ENCODE peak calls at places on chromosomes 16 and 17, in ten cellular contexts. One of them, this sample, is unnamed.

GRCh38 chr17:54426287-54426886 is 474.3 kb upstream of the TOM1L1 start:
- DNase-seq in neural crest cell: peak
- DNase-seq in AG09319: no peak
- DNase-seq in A549: peak
- DNase-seq in kidney epithelial cell: no peak
- DNase-seq in upper lobe of right lung: no peak
- DNase-seq in CD8-positive, alpha-beta T cell: no peak
- DNase-seq in Calu3: no peak
- DNase-seq in HepG2: peak
- DNase-seq in right lobe of liver: no peak
- DNase-seq in this sample: no peak

GRCh38 chr17:29918922-29919856 is 10.8 kb downstream of the SSH2 start:
- DNase-seq in CD8-positive, alpha-beta T cell: no peak
- DNase-seq in HepG2: no peak
- DNase-seq in kidney epithelial cell: peak
- DNase-seq in upper lobe of right lung: no peak
- DNase-seq in right lobe of liver: no peak
- DNase-seq in A549: no peak
- DNase-seq in neural crest cell: no peak
- DNase-seq in Calu3: no peak
- DNase-seq in AG09319: no peak
- DNase-seq in this sample: no peak

GRCh38 chr17:66943484-66943883 is 21.0 kb upstream of the CACNG4 start:
- DNase-seq in CD8-positive, alpha-beta T cell: no peak
- DNase-seq in A549: no peak
- DNase-seq in AG09319: no peak
- DNase-seq in right lobe of liver: no peak
- DNase-seq in neural crest cell: no peak
- DNase-seq in HepG2: no peak
- DNase-seq in upper lobe of right lung: peak
- DNase-seq in kidney epithelial cell: no peak
- DNase-seq in Calu3: no peak
- DNase-seq in this sample: no peak

GRCh38 chr17:73140531-73140930 is 24.3 kb upstream of the SSTR2 start:
- DNase-seq in kidney epithelial cell: no peak
- DNase-seq in HepG2: no peak
- DNase-seq in Calu3: no peak
- DNase-seq in right lobe of liver: no peak
- DNase-seq in AG09319: no peak
- DNase-seq in CD8-positive, alpha-beta T cell: no peak
- DNase-seq in upper lobe of right lung: no peak
- DNase-seq in A549: no peak
- DNase-seq in neural crest cell: no peak
- DNase-seq in this sample: no peak

GRCh38 chr16:78836802-78837489 is 737.5 kb downstream of the WWOX start:
- DNase-seq in upper lobe of right lung: no peak
- DNase-seq in HepG2: no peak
- DNase-seq in kidney epithelial cell: no peak
- DNase-seq in A549: no peak
- DNase-seq in CD8-positive, alpha-beta T cell: no peak
- DNase-seq in right lobe of liver: no peak
- DNase-seq in Calu3: no peak
- DNase-seq in AG09319: no peak
- DNase-seq in neural crest cell: no peak
- DNase-seq in this sample: no peak

GRCh38 chr16:64077242-64077641 is 1044.6 kb downstream of the CDH11 start:
- DNase-seq in A549: no peak
- DNase-seq in right lobe of liver: no peak
- DNase-seq in Calu3: no peak
- DNase-seq in kidney epithelial cell: no peak
- DNase-seq in upper lobe of right lung: no peak
- DNase-seq in CD8-positive, alpha-beta T cell: no peak
- DNase-seq in AG09319: no peak
- DNase-seq in neural crest cell: no peak
- DNase-seq in HepG2: no peak
- DNase-seq in this sample: no peak

GRCh38 chr16:49023095-49023494 is 258.5 kb downstream of the CBLN1 start:
- DNase-seq in right lobe of liver: no peak
- DNase-seq in CD8-positive, alpha-beta T cell: no peak
- DNase-seq in AG09319: no peak
- DNase-seq in upper lobe of right lung: no peak
- DNase-seq in kidney epithelial cell: peak
- DNase-seq in A549: no peak
- DNase-seq in HepG2: no peak
- DNase-seq in Calu3: no peak
- DNase-seq in neural crest cell: no peak
- DNase-seq in this sample: no peak

GRCh38 chr17:39663688-39664580 is 1.2 kb upstream of the TCAP start:
- DNase-seq in upper lobe of right lung: no peak
- DNase-seq in neural crest cell: no peak
- DNase-seq in CD8-positive, alpha-beta T cell: no peak
- DNase-seq in HepG2: peak
- DNase-seq in A549: peak
- DNase-seq in kidney epithelial cell: no peak
- DNase-seq in AG09319: no peak
- DNase-seq in right lobe of liver: peak
- DNase-seq in Calu3: peak
- DNase-seq in this sample: no peak

GRCh38 chr17:71023631-71024030 is 854.3 kb downstream of the KCNJ2 start:
- DNase-seq in Calu3: no peak
- DNase-seq in kidney epithelial cell: peak
- DNase-seq in AG09319: no peak
- DNase-seq in HepG2: no peak
- DNase-seq in A549: no peak
- DNase-seq in right lobe of liver: no peak
- DNase-seq in neural crest cell: no peak
- DNase-seq in upper lobe of right lung: no peak
- DNase-seq in CD8-positive, alpha-beta T cell: no peak
- DNase-seq in this sample: no peak

GRCh38 chr17:19318611-19319010 is 43.9 kb downstream of the B9D1 start:
- DNase-seq in upper lobe of right lung: peak
- DNase-seq in A549: no peak
- DNase-seq in AG09319: no peak
- DNase-seq in Calu3: no peak
- DNase-seq in HepG2: no peak
- DNase-seq in neural crest cell: no peak
- DNase-seq in CD8-positive, alpha-beta T cell: no peak
- DNase-seq in kidney epithelial cell: no peak
- DNase-seq in right lobe of liver: no peak
- DNase-seq in this sample: no peak

GRCh38 chr17:19319771-19320505 is 42.6 kb downstream of the B9D1 start:
- DNase-seq in neural crest cell: no peak
- DNase-seq in A549: no peak
- DNase-seq in HepG2: no peak
- DNase-seq in CD8-positive, alpha-beta T cell: no peak
- DNase-seq in Calu3: no peak
- DNase-seq in kidney epithelial cell: no peak
- DNase-seq in right lobe of liver: no peak
- DNase-seq in AG09319: no peak
- DNase-seq in upper lobe of right lung: peak
- DNase-seq in this sample: no peak

GRCh38 chr17:19315104-19315503 is 47.4 kb downstream of the B9D1 start:
- DNase-seq in AG09319: no peak
- DNase-seq in upper lobe of right lung: peak
- DNase-seq in HepG2: no peak
- DNase-seq in neural crest cell: no peak
- DNase-seq in right lobe of liver: no peak
- DNase-seq in kidney epithelial cell: no peak
- DNase-seq in CD8-positive, alpha-beta T cell: no peak
- DNase-seq in A549: no peak
- DNase-seq in Calu3: no peak
- DNase-seq in this sample: no peak

GRCh38 chr17:19316756-19317358 is 45.7 kb downstream of the B9D1 start:
- DNase-seq in A549: no peak
- DNase-seq in AG09319: no peak
- DNase-seq in HepG2: no peak
- DNase-seq in kidney epithelial cell: peak
- DNase-seq in CD8-positive, alpha-beta T cell: no peak
- DNase-seq in right lobe of liver: no peak
- DNase-seq in Calu3: no peak
- DNase-seq in neural crest cell: no peak
- DNase-seq in upper lobe of right lung: no peak
- DNase-seq in this sample: no peak

DNA sequence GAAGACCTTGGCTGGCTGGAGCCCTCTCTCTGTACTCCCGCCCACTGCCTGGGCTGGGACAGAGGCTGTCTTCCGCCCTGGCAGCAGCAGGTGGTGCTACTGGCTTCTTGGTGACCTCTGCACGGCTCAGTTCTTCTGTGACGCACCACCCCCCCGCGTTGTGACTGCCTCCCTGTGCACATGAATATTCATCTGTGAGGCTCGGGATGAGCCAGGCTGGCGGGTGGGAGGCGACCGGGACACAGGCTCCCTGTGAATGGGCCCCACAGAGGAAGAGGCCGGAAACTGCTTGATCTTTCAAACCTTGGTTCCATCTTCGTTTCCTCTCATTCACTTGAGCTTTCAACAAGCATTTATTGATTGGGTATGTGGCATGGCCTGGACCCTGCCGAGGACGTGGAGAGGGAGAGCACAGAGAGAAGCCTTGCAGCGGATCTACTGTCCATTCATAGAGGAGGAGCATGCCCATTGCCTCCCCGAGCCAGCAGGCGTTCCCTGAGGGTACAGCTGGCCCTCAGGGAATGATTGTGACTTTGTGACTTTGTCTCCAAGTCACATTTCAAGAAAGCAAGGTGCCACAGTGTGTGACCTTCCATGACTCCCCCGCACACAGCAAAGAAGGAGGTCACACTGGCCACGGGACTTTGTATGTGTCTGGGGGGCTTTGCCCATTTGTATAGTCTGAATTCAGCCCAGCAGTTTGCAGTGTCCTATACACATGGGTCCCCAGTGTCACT is 45.0 kb downstream of the B9D1 start:
- DNase-seq in Calu3: no peak
- DNase-seq in neural crest cell: peak
- DNase-seq in A549: no peak
- DNase-seq in kidney epithelial cell: peak
- DNase-seq in HepG2: peak
- DNase-seq in AG09319: peak
- DNase-seq in right lobe of liver: peak
- DNase-seq in CD8-positive, alpha-beta T cell: no peak
- DNase-seq in upper lobe of right lung: peak
- DNase-seq in this sample: peak
- TF ChIP-seq CTCF in Calu3: no peak
- TF ChIP-seq CTCF in neural crest cell: no peak
- TF ChIP-seq CTCF in A549: peak
- TF ChIP-seq CTCF in kidney epithelial cell: peak
- TF ChIP-seq CTCF in HepG2: peak
- TF ChIP-seq CTCF in AG09319: peak
- TF ChIP-seq CTCF in right lobe of liver: peak
- TF ChIP-seq CTCF in CD8-positive, alpha-beta T cell: no peak
- TF ChIP-seq CTCF in upper lobe of right lung: peak
- TF ChIP-seq CTCF in this sample: no peak

DNA sequence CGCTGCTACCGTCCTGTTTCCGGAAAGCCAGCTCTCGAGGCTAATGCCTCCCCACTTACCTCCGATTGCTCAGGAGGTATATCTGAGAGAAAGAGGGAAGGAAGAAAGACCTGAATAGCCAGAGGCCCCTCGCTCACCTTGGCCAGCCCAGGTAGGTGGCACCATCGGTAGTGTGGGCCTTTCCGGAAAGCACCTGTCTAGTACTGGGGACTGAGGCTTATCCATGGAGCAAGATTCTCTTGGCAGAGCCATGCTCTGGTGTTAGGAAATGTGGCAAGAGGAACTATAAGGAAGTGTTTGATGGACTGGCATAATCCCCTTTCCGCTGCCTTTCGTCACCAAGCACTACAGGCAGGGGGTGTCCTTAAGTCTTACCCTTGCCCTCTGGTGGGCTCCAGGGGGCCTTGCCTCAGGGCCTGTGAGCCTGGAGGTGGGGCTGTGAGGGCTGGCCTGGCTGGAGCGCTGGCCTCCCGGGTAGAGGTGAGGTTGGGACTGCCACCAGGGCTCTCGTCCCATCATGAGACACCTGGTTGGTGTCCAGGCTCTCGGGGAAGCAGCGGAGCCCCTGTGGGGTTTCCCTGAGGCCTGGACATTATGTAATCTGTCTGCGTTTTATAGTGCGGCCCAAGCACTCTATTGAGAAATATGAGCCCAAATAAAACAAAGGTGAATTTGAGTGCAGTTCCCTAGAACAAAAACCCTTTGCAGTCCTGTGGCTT is 2.9 kb downstream of the CMIP start:
- DNase-seq in neural crest cell: no peak
- DNase-seq in right lobe of liver: peak
- DNase-seq in CD8-positive, alpha-beta T cell: no peak
- DNase-seq in HepG2: peak
- DNase-seq in A549: no peak
- DNase-seq in AG09319: no peak
- DNase-seq in Calu3: peak
- DNase-seq in upper lobe of right lung: peak
- DNase-seq in kidney epithelial cell: no peak
- DNase-seq in this sample: no peak
- TF ChIP-seq CTCF in neural crest cell: no peak
- TF ChIP-seq CTCF in right lobe of liver: no peak
- TF ChIP-seq CTCF in CD8-positive, alpha-beta T cell: no peak
- TF ChIP-seq CTCF in HepG2: peak
- TF ChIP-seq CTCF in A549: no peak
- TF ChIP-seq CTCF in AG09319: no peak
- TF ChIP-seq CTCF in Calu3: no peak
- TF ChIP-seq CTCF in upper lobe of right lung: no peak
- TF ChIP-seq CTCF in kidney epithelial cell: no peak
- TF ChIP-seq CTCF in this sample: no peak

GRCh38 chr17:83174859-83175550 is 95.6 kb downstream of the METRNL start:
- DNase-seq in CD8-positive, alpha-beta T cell: no peak
- DNase-seq in Calu3: no peak
- DNase-seq in kidney epithelial cell: no peak
- DNase-seq in A549: no peak
- DNase-seq in AG09319: no peak
- DNase-seq in upper lobe of right lung: no peak
- DNase-seq in HepG2: no peak
- DNase-seq in right lobe of liver: peak
- DNase-seq in neural crest cell: no peak
- DNase-seq in this sample: no peak
- TF ChIP-seq CTCF in CD8-positive, alpha-beta T cell: no peak
- TF ChIP-seq CTCF in Calu3: no peak
- TF ChIP-seq CTCF in kidney epithelial cell: peak
- TF ChIP-seq CTCF in A549: peak
- TF ChIP-seq CTCF in AG09319: peak
- TF ChIP-seq CTCF in upper lobe of right lung: no peak
- TF ChIP-seq CTCF in HepG2: no peak
- TF ChIP-seq CTCF in right lobe of liver: no peak
- TF ChIP-seq CTCF in neural crest cell: no peak
- TF ChIP-seq CTCF in this sample: no peak

DNA sequence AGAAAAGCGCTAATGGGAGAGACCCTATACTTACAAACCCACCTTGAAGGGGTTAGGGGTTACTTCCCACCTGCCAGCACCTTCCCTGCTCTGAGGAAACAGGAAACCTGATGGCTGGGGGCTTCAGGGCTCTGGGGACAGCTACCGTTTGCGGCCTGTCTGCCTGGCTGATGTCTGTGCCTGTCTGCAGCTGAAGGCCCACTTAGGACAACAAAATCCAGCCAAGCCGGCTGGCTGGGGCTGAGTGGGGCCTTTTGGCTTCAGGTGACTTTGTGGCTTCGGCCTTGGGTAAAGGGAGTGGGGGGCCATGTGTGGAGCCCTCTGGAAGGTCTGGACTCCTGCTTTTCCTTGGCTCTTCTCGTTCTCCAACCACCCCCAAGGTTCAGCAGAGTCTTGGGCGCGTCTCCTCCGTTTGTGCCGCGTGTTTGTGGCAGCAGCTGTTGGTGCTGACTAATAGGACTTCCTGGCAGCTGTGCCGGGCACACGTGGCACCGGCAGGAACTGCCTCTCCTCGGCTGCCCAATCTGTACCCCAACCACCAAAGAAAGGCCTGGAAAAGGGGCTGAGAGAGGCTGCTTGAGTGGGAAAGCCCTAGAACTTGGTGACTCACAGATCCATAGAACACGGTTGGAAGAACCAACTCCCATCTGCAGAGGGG is 186.7 kb downstream of the MSI2 start:
- DNase-seq in kidney epithelial cell: no peak
- DNase-seq in Calu3: peak
- DNase-seq in upper lobe of right lung: no peak
- DNase-seq in A549: no peak
- DNase-seq in right lobe of liver: no peak
- DNase-seq in HepG2: no peak
- DNase-seq in CD8-positive, alpha-beta T cell: no peak
- DNase-seq in AG09319: no peak
- DNase-seq in neural crest cell: no peak
- DNase-seq in this sample: peak
- TF ChIP-seq CTCF in kidney epithelial cell: no peak
- TF ChIP-seq CTCF in Calu3: no peak
- TF ChIP-seq CTCF in upper lobe of right lung: no peak
- TF ChIP-seq CTCF in A549: no peak
- TF ChIP-seq CTCF in right lobe of liver: no peak
- TF ChIP-seq CTCF in HepG2: no peak
- TF ChIP-seq CTCF in CD8-positive, alpha-beta T cell: no peak
- TF ChIP-seq CTCF in AG09319: no peak
- TF ChIP-seq CTCF in neural crest cell: no peak
- TF ChIP-seq CTCF in this sample: no peak

This sample was measured in GM13976.